ENCODE peak calls at places on chromosome X, in seven cellular contexts. U, Z, Q, C, H, P and N are unnamed samples.

GRCh38 chrX:93673869-93674271 is at the start of gene FAM133A:
- DNase-seq in U (peak), Z (no peak), Q (no peak), C (no peak), H (no peak), P (no peak), N (no peak)

GRCh38 chrX:80876877-80877276 is 67.2 kb upstream of the BRWD3 start:
- DNase-seq in U (peak), Z (no peak), Q (peak), C (no peak), H (peak), P (peak), N (no peak)

GRCh38 chrX:155086202-155086840 is 15.0 kb downstream of the BRCC3 start:
- DNase-seq in U (peak), Z (no peak), Q (no peak), C (peak), H (no peak), P (no peak), N (peak)

GRCh38 chrX:47587906-47588735 is 5.9 kb downstream of the TIMP1 start:
- DNase-seq in U (peak), Z (no peak), Q (no peak), C (no peak), H (no peak), P (no peak), N (no peak)

GRCh38 chrX:13432376-13432775 is 112.5 kb upstream of the ATXN3L start:
- DNase-seq in U (peak), Z (no peak), Q (no peak), C (no peak), H (no peak), P (no peak), N (no peak)

GRCh38 chrX:150547511-150548115 is 20.8 kb upstream of the MTM1 start:
- DNase-seq in U (peak), Z (no peak), Q (no peak), C (no peak), H (no peak), P (no peak), N (no peak)

GRCh38 chrX:21645437-21646220 is 12.5 kb downstream of the KLHL34 start:
- DNase-seq in U (no peak), Z (no peak), Q (no peak), C (no peak), H (no peak), P (no peak), N (no peak)

GRCh38 chrX:10631416-10632145 is 11.2 kb upstream of the MID1 start:
- DNase-seq in U (peak), Z (no peak), Q (no peak), C (no peak), H (no peak), P (no peak), N (no peak)

GRCh38 chrX:47854474-47854873 is 17.8 kb downstream of the ZNF81 start:
- DNase-seq in U (peak), Z (no peak), Q (no peak), C (no peak), H (peak), P (no peak), N (no peak)

GRCh38 chrX:115233497-115234219 is at the start of gene LRCH2:
- DNase-seq in U (peak), Z (no peak), Q (no peak), C (no peak), H (no peak), P (no peak), N (no peak)

GRCh38 chrX:31508338-31508737 is 436.5 kb upstream of the FTHL17 start:
- DNase-seq in U (no peak), Z (no peak), Q (no peak), C (no peak), H (no peak), P (no peak), N (no peak)

GRCh38 chrX:117095393-117095792 is 632.6 kb upstream of the CT83 start:
- DNase-seq in U (no peak), Z (no peak), Q (no peak), C (no peak), H (no peak), P (no peak), N (no peak)

GRCh38 chrX:24145340-24146186 is 4.0 kb upstream of the ZFX start:
- DNase-seq in U (peak), Z (no peak), Q (no peak), C (no peak), H (no peak), P (no peak), N (no peak)